ENCODE peak calls at places on chromosome 10, in ten cellular contexts. Q, T, I, L, G, J, S, W, M and R are unnamed samples.

GRCh38 chr10:102540023-102540422 is 36.3 kb downstream of the SUFU start:
- DNase-seq in Q (no peak), T (peak), I (peak), L (no peak), G (peak), J (no peak), S (peak), W (peak), M (no peak), R (no peak)

GRCh38 chr10:97499561-97500296 is 1.0 kb downstream of the UBTD1 start:
- DNase-seq in Q (peak), T (peak), I (peak), L (peak), G (no peak), J (no peak), S (peak), W (no peak), M (peak), R (peak)

GRCh38 chr10:127424594-127425264 is 124.4 kb upstream of the NPS start:
- DNase-seq in Q (no peak), T (peak), I (no peak), L (no peak), G (no peak), J (no peak), S (peak), W (no peak), M (no peak), R (no peak)

GRCh38 chr10:112209534-112210200 is 26.1 kb upstream of the GPAM start:
- DNase-seq in Q (no peak), T (no peak), I (no peak), L (no peak), G (peak), J (no peak), S (peak), W (no peak), M (peak), R (no peak)

GRCh38 chr10:116926426-116926825 is 77.1 kb downstream of the ENO4 start:
- DNase-seq in Q (no peak), T (no peak), I (no peak), L (no peak), G (no peak), J (no peak), S (no peak), W (no peak), M (no peak), R (no peak)

GRCh38 chr10:48935141-48935540 is 4.5 kb downstream of the LRRC18 start:
- DNase-seq in Q (peak), T (no peak), I (no peak), L (peak), G (no peak), J (no peak), S (peak), W (no peak), M (no peak), R (no peak)

GRCh38 chr10:43851030-43851429 is 202.3 kb upstream of the ZNF32 start:
- DNase-seq in Q (no peak), T (no peak), I (no peak), L (peak), G (no peak), J (no peak), S (no peak), W (no peak), M (no peak), R (no peak)

GRCh38 chr10:121813211-121813812 is 114.5 kb downstream of the ATE1 start:
- DNase-seq in Q (no peak), T (no peak), I (no peak), L (no peak), G (no peak), J (no peak), S (peak), W (no peak), M (no peak), R (no peak)

GRCh38 chr10:126123466-126123865 is 227.1 kb downstream of the FANK1 start:
- DNase-seq in Q (no peak), T (no peak), I (no peak), L (no peak), G (no peak), J (no peak), S (no peak), W (no peak), M (no peak), R (no peak)

GRCh38 chr10:58950618-58951017 is 225.8 kb upstream of the PHYHIPL start:
- DNase-seq in Q (no peak), T (no peak), I (peak), L (no peak), G (no peak), J (no peak), S (peak), W (no peak), M (no peak), R (peak)

GRCh38 chr10:19979628-19980027 is 163.4 kb downstream of the PLXDC2 start:
- DNase-seq in Q (no peak), T (no peak), I (no peak), L (no peak), G (no peak), J (no peak), S (no peak), W (no peak), M (no peak), R (no peak)

GRCh38 chr10:118832242-118832651 is 77.5 kb upstream of the CACUL1 start:
- DNase-seq in Q (no peak), T (peak), I (no peak), L (no peak), G (no peak), J (peak), S (peak), W (no peak), M (no peak), R (peak)

GRCh38 chr10:97028126-97028831 is 157.5 kb downstream of the SLIT1 start:
- DNase-seq in Q (no peak), T (no peak), I (peak), L (no peak), G (no peak), J (no peak), S (peak), W (no peak), M (no peak), R (peak)

GRCh38 chr10:60964257-60965235 is 20.6 kb upstream of the RHOBTB1 start:
- DNase-seq in Q (peak), T (peak), I (peak), L (peak), G (peak), J (peak), S (peak), W (peak), M (peak), R (peak)

GRCh38 chr10:114754445-114755320 is 66.9 kb upstream of the FHIP2A start:
- DNase-seq in Q (no peak), T (peak), I (peak), L (peak), G (no peak), J (no peak), S (peak), W (no peak), M (no peak), R (peak)

GRCh38 chr10:124105045-124105444 is 11.6 kb upstream of the CHST15 start:
- DNase-seq in Q (no peak), T (no peak), I (no peak), L (no peak), G (no peak), J (no peak), S (no peak), W (no peak), M (no peak), R (no peak)
- H3K9ac ChIP-seq in Q (no peak), T (no peak), I (no peak), L (no peak), G (no peak), J (no peak), S (no peak), W (no peak), M (no peak), R (no peak)

DNA sequence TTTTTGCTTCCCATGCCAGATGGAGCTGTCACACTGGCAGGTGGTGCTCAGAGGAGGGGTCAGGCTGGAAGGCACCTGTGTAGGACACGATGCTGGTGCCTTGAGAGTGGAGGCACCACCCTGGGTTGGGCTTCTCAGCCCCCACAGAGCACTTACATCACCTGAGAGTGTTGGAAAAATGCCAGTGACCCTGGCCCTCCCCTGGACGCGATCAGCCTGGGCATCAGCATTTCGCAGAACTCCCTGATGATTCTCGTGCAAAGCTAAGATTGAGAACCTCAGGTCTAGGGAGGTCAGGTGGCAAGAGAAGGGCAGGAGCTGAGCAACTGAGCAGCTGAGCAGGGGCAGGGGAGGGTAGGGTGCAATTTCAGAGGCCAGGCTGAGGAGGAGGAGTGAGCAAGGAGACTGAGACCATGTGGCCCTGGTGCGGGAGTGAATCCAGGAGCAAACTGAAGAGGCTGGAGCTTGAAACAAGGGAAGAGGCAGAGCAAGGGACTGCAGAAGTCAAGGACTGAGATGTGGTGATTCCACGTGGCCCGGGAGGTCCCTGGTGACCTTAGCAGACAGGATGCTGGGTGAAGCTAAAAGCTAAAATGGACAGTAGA is 24.7 kb upstream of the GRID1 start:
- DNase-seq in Q (no peak), T (no peak), I (no peak), L (no peak), G (no peak), J (no peak), S (no peak), W (no peak), M (no peak), R (no peak)
- H3K4me3 ChIP-seq in Q (no peak), T (no peak), I (no peak), L (no peak), G (peak), J (no peak), S (no peak), W (no peak), M (no peak), R (no peak)

GRCh38 chr10:86217386-86218080 is 149.1 kb downstream of the GRID1 start:
- DNase-seq in Q (no peak), T (no peak), I (no peak), L (no peak), G (no peak), J (no peak), S (no peak), W (no peak), M (peak), R (no peak)

GRCh38 chr10:86213148-86213547 is 153.4 kb downstream of the GRID1 start:
- DNase-seq in Q (no peak), T (no peak), I (no peak), L (no peak), G (no peak), J (no peak), S (no peak), W (no peak), M (no peak), R (no peak)

GRCh38 chr10:86215712-86216111 is 150.9 kb downstream of the GRID1 start:
- DNase-seq in Q (no peak), T (no peak), I (no peak), L (no peak), G (no peak), J (no peak), S (no peak), W (no peak), M (no peak), R (no peak)

GRCh38 chr10:86216886-86217285 is 149.7 kb downstream of the GRID1 start:
- DNase-seq in Q (no peak), T (no peak), I (no peak), L (no peak), G (no peak), J (no peak), S (no peak), W (no peak), M (no peak), R (no peak)

DNA sequence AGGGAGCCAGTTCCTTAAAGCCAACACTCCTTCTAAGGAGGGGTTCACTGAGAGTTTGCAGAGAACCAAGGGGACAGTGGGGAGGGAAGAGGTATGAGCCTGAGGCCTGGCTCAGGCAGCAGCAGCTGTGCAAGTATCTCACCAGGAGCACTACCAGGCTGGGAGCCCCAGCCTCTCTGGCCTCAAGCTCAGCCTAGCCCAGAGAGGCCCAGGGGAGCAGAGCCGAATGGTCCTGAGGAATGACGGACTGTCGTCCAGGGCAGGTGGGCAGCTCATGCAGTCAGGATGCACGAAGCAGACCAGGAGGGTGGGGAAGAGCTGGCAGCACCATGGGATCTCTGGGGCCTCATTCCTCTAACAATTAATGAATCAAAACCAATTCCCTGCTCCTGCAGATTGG is 151.6 kb downstream of the GRID1 start:
- DNase-seq in Q (no peak), T (no peak), I (no peak), L (no peak), G (no peak), J (no peak), S (no peak), W (no peak), M (peak), R (no peak)
- H3K9ac ChIP-seq in Q (no peak), T (no peak), I (no peak), L (no peak), G (no peak), J (no peak), S (no peak), W (no peak), M (no peak), R (no peak)

DNA sequence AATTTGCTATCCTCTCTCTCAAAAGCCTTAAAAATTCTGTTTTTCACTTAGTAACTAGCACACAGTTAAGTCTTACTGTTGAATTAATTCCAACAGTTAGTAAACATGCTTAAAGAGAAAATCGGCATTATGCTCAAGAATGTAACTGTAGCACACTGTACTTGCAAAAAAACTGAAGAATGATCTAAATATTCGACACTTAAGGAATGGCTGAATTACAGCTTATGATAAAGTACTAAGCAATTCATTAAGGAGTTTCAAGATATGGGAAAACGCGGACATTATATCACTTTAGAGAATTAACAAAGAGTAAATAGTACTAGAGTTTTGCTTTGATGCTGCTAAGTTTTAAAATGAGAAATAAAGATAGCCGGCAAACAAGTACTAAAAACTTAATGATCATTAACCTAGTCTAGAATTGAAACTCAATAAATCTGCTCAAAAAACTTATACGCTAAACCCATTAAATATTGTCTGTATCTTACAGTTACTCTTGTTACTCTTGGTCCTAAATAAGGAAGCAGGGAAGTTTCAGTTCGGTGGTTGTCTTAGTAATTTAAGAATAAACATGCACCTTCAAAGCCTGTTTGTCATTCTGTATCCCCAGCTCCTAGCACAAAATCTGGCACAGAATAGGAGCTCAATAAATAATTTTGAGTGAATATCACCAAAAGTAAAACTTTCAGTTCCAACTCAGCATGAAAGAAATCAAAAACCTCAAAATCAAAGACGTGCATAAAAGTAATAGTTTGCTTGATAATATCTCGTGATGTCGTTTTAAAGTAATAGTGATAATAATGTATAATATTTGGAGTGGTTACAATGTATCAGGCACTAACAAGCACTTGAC is 1.2 kb downstream of the TRDMT1 start:
- DNase-seq in Q (no peak), T (no peak), I (no peak), L (no peak), G (no peak), J (no peak), S (peak), W (no peak), M (no peak), R (no peak)
- H3K4me3 ChIP-seq in Q (peak), T (peak), I (peak), L (no peak), G (peak), J (peak), S (peak), W (peak), M (peak), R (peak)